ENCODE peak calls at places on chromosomes 6 and 20, in eight cellular contexts. C, K, I, T, O, R, U and W are unnamed samples.

GRCh38 chr6:160424256-160424655 is 76.1 kb downstream of the SLC22A3 start:
- DNase-seq in C (no peak), K (no peak), I (no peak), T (no peak), O (no peak), R (no peak), U (no peak), W (no peak)

GRCh38 chr20:46689082-46689753 is at the start of gene TP53RK:
- DNase-seq in C (peak), K (peak), I (peak), T (peak), O (peak), R (peak), U (peak), W (peak)

GRCh38 chr6:139839506-139840156 is 465.2 kb upstream of the CITED2 start:
- DNase-seq in C (no peak), K (peak), I (peak), T (peak), O (peak), R (no peak), U (no peak), W (no peak)

GRCh38 chr20:7650081-7650480 is 290.2 kb downstream of the HAO1 start:
- DNase-seq in C (no peak), K (no peak), I (no peak), T (no peak), O (no peak), R (no peak), U (no peak), W (no peak)

GRCh38 chr20:13268943-13269342 is 47.9 kb downstream of the ISM1 start:
- DNase-seq in C (no peak), K (no peak), I (no peak), T (no peak), O (no peak), R (no peak), U (no peak), W (no peak)

GRCh38 chr6:48429021-48429420 is 318.0 kb upstream of the PTCHD4 start:
- DNase-seq in C (no peak), K (no peak), I (peak), T (no peak), O (no peak), R (no peak), U (no peak), W (no peak)

GRCh38 chr6:104527761-104528415 is 331.8 kb downstream of the HACE1 start:
- DNase-seq in C (peak), K (no peak), I (peak), T (no peak), O (no peak), R (no peak), U (no peak), W (no peak)

GRCh38 chr6:35140991-35141720 is at the start of gene TCP11:
- DNase-seq in C (no peak), K (peak), I (no peak), T (peak), O (peak), R (peak), U (peak), W (peak)

GRCh38 chr20:2626853-2627541 is 25.4 kb upstream of the NOP56 start:
- DNase-seq in C (peak), K (peak), I (peak), T (no peak), O (no peak), R (no peak), U (no peak), W (no peak)

GRCh38 chr6:132364249-132364648 is 37.0 kb downstream of the MOXD1 start:
- DNase-seq in C (no peak), K (no peak), I (peak), T (no peak), O (no peak), R (no peak), U (no peak), W (no peak)

GRCh38 chr6:154487367-154488275 is 22.9 kb downstream of the CNKSR3 start:
- DNase-seq in C (no peak), K (no peak), I (no peak), T (no peak), O (no peak), R (no peak), U (no peak), W (no peak)

GRCh38 chr6:91042656-91043055 is 455.8 kb upstream of the MAP3K7 start:
- DNase-seq in C (no peak), K (no peak), I (no peak), T (no peak), O (no peak), R (no peak), U (no peak), W (no peak)